ENCODE peak calls at places on chromosomes 12 and 14, in eight cellular contexts. U is GM19239, T is activated T-helper 1 cell treated with Interleukin-2 at 50 U/mL for 16 hours, A is heart left ventricle, P is mucosa of descending colon, Z is Right ventricle myocardium superior, H is right lobe of liver, J is kidney tubule cell. N is an unnamed sample.

GRCh38 chr12:47729233-47729632 is 3.9 kb upstream of the ENDOU start:
- DNase-seq in P (no peak), A (no peak), U (no peak), H (no peak), J (peak; percentile 55), T (no peak), Z (no peak), N (peak; percentile 94)

GRCh38 chr12:121783771-121784170 is 9.7 kb downstream of the RHOF start:
- DNase-seq in H (no peak), Z (no peak), A (no peak), P (no peak), U (no peak), J (peak; percentile 69), T (no peak), N (no peak)

GRCh38 chr12:118704517-118704916 is 276.8 kb upstream of the SRRM4 start:
- DNase-seq in A (no peak), H (no peak), U (no peak), J (no peak), P (no peak), Z (no peak), T (no peak), N (no peak)

GRCh38 chr14:77615231-77616132 is 955 bp downstream of the SPTLC2 start:
- DNase-seq in H (no peak), U (no peak), T (no peak), A (no peak), Z (no peak), P (no peak), J (peak; percentile 61), N (no peak)

GRCh38 chr14:102185360-102185759 is 45.7 kb downstream of the WDR20 start:
- DNase-seq in U (no peak), T (no peak), P (no peak), J (no peak), H (no peak), Z (no peak), A (no peak), N (peak; percentile 36)

GRCh38 chr14:75979071-75979571 is 2.7 kb downstream of the TGFB3 start:
- DNase-seq in Z (no peak), P (peak; percentile 51), A (no peak), J (peak; percentile 28), U (no peak), T (no peak), H (no peak), N (peak; percentile 8)

GRCh38 chr14:87066221-87066817 is 926.7 kb downstream of the GALC start:
- DNase-seq in P (no peak), U (no peak), H (no peak), J (peak; percentile 17), A (no peak), T (no peak), Z (no peak), N (no peak)

GRCh38 chr12:7638064-7638763 is 27.5 kb downstream of the APOBEC1 start:
- DNase-seq in H (no peak), U (no peak), J (no peak), T (no peak), Z (no peak), P (no peak), A (no peak), N (no peak)

GRCh38 chr12:14873440-14874185 is 12.0 kb downstream of the MGP start:
- DNase-seq in U (no peak), H (no peak), P (no peak), T (no peak), J (no peak), A (no peak), Z (no peak), N (no peak)

GRCh38 chr14:41289025-41289424 is 317.7 kb upstream of the LRFN5 start:
- DNase-seq in A (no peak), P (no peak), H (no peak), T (no peak), Z (no peak), U (no peak), J (no peak), N (no peak)

GRCh38 chr12:131921866-131922769 is 7.0 kb upstream of the PUS1 start:
- DNase-seq in P (no peak), J (no peak), Z (peak; percentile 73), T (no peak), A (peak; percentile 69), U (no peak), H (no peak), N (no peak)

GRCh38 chr12:106106892-106107291 is 31.9 kb downstream of the NUAK1 start:
- DNase-seq in H (no peak), A (no peak), T (no peak), Z (no peak), U (no peak), J (peak; percentile 38), P (no peak), N (peak; percentile 95)

GRCh38 chr12:117098361-117099217 is 627 bp downstream of the TESC start:
- DNase-seq in A (peak; percentile 32), H (no peak), J (peak; percentile 26), T (no peak), P (peak; percentile 65), U (peak; percentile 44), Z (peak; percentile 47), N (no peak)

GRCh38 chr14:77542349-77543239 is 44.0 kb upstream of the ISM2 start:
- DNase-seq in Z (no peak), T (no peak), A (no peak), J (no peak), U (no peak), P (no peak), H (no peak), N (no peak)

GRCh38 chr12:22333751-22334695 is 484 bp downstream of the ST8SIA1 start:
- DNase-seq in T (no peak), A (no peak), J (no peak), P (peak; percentile 53), U (no peak), Z (peak; percentile 50), H (no peak), N (no peak)

N was measured in trophoblast cell.